ENCODE peak calls at places on chromosomes 6 and 20, in seven cellular contexts. G, V, C, R, F, J and H are unnamed samples.
A peak's percentile ranks its signal among the peaks of the same experiment; 100 is the strongest.

GRCh38 chr20:41177636-41178035 is 40.3 kb downstream of the PLCG1 start:
- DNase-seq in C (no peak), J (peak; percentile 99), V (no peak), R (no peak), F (no peak), G (peak; percentile 91), H (no peak)

GRCh38 chr6:109010703-109011102 is 83.9 kb downstream of the SESN1 start:
- DNase-seq in C (no peak), F (no peak), V (no peak), R (no peak), G (no peak), J (no peak), H (no peak)

GRCh38 chr6:104995989-104996617 is 39.2 kb downstream of the LIN28B start:
- DNase-seq in G (peak; percentile 2), R (no peak), V (no peak), C (no peak), J (peak; percentile 4), F (peak; percentile 67), H (no peak)

GRCh38 chr6:88074791-88075190 is 27.1 kb downstream of the SPACA1 start:
- DNase-seq in R (no peak), G (no peak), J (no peak), V (no peak), F (no peak), C (no peak), H (no peak)

GRCh38 chr20:8187740-8188139 is 55.7 kb downstream of the PLCB1 start:
- DNase-seq in R (no peak), F (no peak), G (no peak), V (no peak), J (no peak), C (no peak), H (no peak)

GRCh38 chr6:148565931-148566663 is 180.7 kb upstream of the UST start:
- DNase-seq in G (peak; percentile 90), J (peak; percentile 34), V (no peak), C (no peak), F (no peak), R (peak; percentile 44), H (no peak)

GRCh38 chr6:133456934-133457333 is 215.8 kb downstream of the EYA4 start:
- DNase-seq in G (no peak), V (no peak), J (no peak), F (no peak), R (no peak), C (no peak), H (no peak)

GRCh38 chr6:109854541-109855308 is 123.4 kb upstream of the GPR6 start:
- DNase-seq in F (no peak), J (no peak), R (no peak), V (no peak), G (no peak), C (no peak), H (no peak)

GRCh38 chr6:100719883-100720682 is 161.0 kb downstream of the ASCC3 start:
- DNase-seq in V (no peak), J (peak; percentile 6), C (peak; percentile 21), R (no peak), G (peak; percentile 38), F (no peak), H (no peak)

GRCh38 chr6:10564975-10565374 is 43.8 kb downstream of the GCNT2 start:
- DNase-seq in G (no peak), R (no peak), V (no peak), F (no peak), J (no peak), C (no peak), H (no peak)

GRCh38 chr20:20594171-20594530 is 118.3 kb downstream of the RALGAPA2 start:
- DNase-seq in C (peak; percentile 85), J (peak; percentile 26), G (peak; percentile 40), V (no peak), F (no peak), R (peak; percentile 23), H (peak; percentile 8)

GRCh38 chr20:49573900-49574416 is 6.0 kb upstream of the PTGIS start:
- DNase-seq in J (no peak), F (peak; percentile 73), C (no peak), R (no peak), G (peak; percentile 33), V (no peak), H (no peak)

GRCh38 chr6:63527658-63528514 is 44.4 kb upstream of the LOC128125822 start:
- DNase-seq in F (peak; percentile 72), V (no peak), R (no peak), J (peak; percentile 94), G (peak; percentile 74), C (no peak), H (no peak)

GRCh38 chr20:46058656-46059281 is 29.8 kb downstream of the SLC12A5 start:
- DNase-seq in V (no peak), C (no peak), J (no peak), G (no peak), F (peak; percentile 61), R (no peak), H (no peak)

GRCh38 chr6:163554663-163555062 is 140.1 kb downstream of the QKI start:
- DNase-seq in V (peak; percentile 6), C (peak; percentile 47), F (no peak), R (peak; percentile 28), J (peak; percentile 19), G (peak; percentile 38), H (no peak)

GRCh38 chr6:156316613-156317012 is 460.6 kb upstream of the ARID1B start:
- DNase-seq in C (no peak), J (no peak), F (no peak), V (no peak), G (no peak), R (no peak), H (no peak)

GRCh38 chr20:56924976-56925695 is 296.0 kb downstream of the TFAP2C start:
- DNase-seq in F (peak; percentile 65), V (no peak), C (no peak), J (no peak), G (peak; percentile 74), R (no peak), H (no peak)

GRCh38 chr6:21533678-21534077 is 59.9 kb upstream of the SOX4 start:
- DNase-seq in G (peak; percentile 12), F (no peak), R (no peak), V (no peak), J (no peak), C (no peak), H (no peak)

GRCh38 chr6:14182916-14183315 is 65.3 kb downstream of the CD83 start:
- DNase-seq in R (no peak), J (no peak), F (no peak), V (no peak), C (no peak), G (no peak), H (no peak)

GRCh38 chr6:156563710-156564109 is 213.5 kb upstream of the ARID1B start:
- DNase-seq in V (no peak), F (no peak), R (no peak), C (peak; percentile 99), J (no peak), G (no peak), H (no peak)

GRCh38 chr6:84074988-84075781 is 41.6 kb downstream of the MRAP2 start:
- DNase-seq in J (no peak), G (peak; percentile 72), R (no peak), V (no peak), F (no peak), C (no peak), H (no peak)

GRCh38 chr20:38900606-38901005 is 25.6 kb upstream of the FAM83D start:
- DNase-seq in C (no peak), J (no peak), R (no peak), V (no peak), G (no peak), F (no peak), H (no peak)

GRCh38 chr20:51019598-51020592 is 3.0 kb downstream of the KCNG1 start:
- DNase-seq in V (no peak), G (no peak), F (no peak), R (no peak), J (peak; percentile 66), C (peak; percentile 55), H (no peak)

GRCh38 chr6:18861182-18861581 is 474.0 kb downstream of the RNF144B start:
- DNase-seq in C (peak; percentile 100), V (no peak), R (no peak), F (no peak), G (no peak), J (peak; percentile 18), H (no peak)

GRCh38 chr6:28856617-28857000 is 67.2 kb downstream of the TRIM27 start:
- DNase-seq in V (no peak), F (no peak), G (no peak), J (no peak), R (no peak), C (no peak), H (no peak)

GRCh38 chr6:24614048-24614420 is 32.0 kb downstream of the KIAA0319 start:
- DNase-seq in C (no peak), R (no peak), F (no peak), V (no peak), G (no peak), J (no peak), H (no peak)

GRCh38 chr20:63090682-63091571 is 84.2 kb upstream of the BHLHE23 start:
- DNase-seq in R (no peak), V (no peak), J (no peak), G (no peak), F (peak; percentile 39), C (no peak), H (no peak)

GRCh38 chr6:36820700-36821580 is 18.3 kb downstream of the CPNE5 start:
- DNase-seq in R (no peak), F (no peak), V (no peak), G (peak; percentile 73), J (no peak), C (no peak), H (no peak)

GRCh38 chr6:118860880-118861279 is 33.1 kb upstream of the ASF1A start:
- DNase-seq in F (no peak), V (no peak), C (no peak), J (no peak), G (no peak), R (no peak), H (no peak)

GRCh38 chr6:142013286-142013685 is 119.4 kb upstream of the GJE1 start:
- DNase-seq in C (no peak), G (peak; percentile 90), R (no peak), J (peak; percentile 78), V (no peak), F (no peak), H (no peak)

GRCh38 chr6:116779569-116780164 is 14.1 kb upstream of the FAM162B start:
- DNase-seq in C (peak; percentile 66), F (no peak), V (no peak), R (peak; percentile 31), G (peak; percentile 54), J (peak; percentile 8), H (peak; percentile 21)

GRCh38 chr6:154197176-154197850 is 158.3 kb downstream of the OPRM1 start:
- DNase-seq in R (no peak), V (no peak), C (no peak), F (no peak), J (peak; percentile 13), G (peak; percentile 18), H (no peak)

GRCh38 chr20:39309458-39309857 is 347.3 kb downstream of the DHX35 start:
- DNase-seq in R (no peak), V (no peak), J (no peak), F (no peak), C (no peak), G (no peak), H (no peak)

GRCh38 chr6:33566182-33567084 is 13.6 kb downstream of the BAK1 start:
- DNase-seq in C (no peak), F (no peak), G (peak; percentile 72), R (no peak), V (no peak), J (peak; percentile 56), H (no peak)

GRCh38 chr20:3560578-3560977 is 89.8 kb downstream of the ATRN start:
- DNase-seq in C (no peak), G (peak; percentile 83), R (no peak), V (no peak), F (no peak), J (peak; percentile 7), H (no peak)